ENCODE peak calls at places on chromosomes 16 and 17, in eight cellular contexts. Y is heart left ventricle, M is prostate gland, S is testis, P is tibial nerve, L is body of pancreas, A is H1, C is IMR-90. W is an unnamed sample.

GRCh38 chr17:2054262-2054739 is 602 bp upstream of the HIC1 start:
- DNase-seq in L (no peak), C (peak; percentile 55), P (no peak), A (no peak), S (no peak), M (no peak), Y (peak; percentile 44), W (no peak)

GRCh38 chr17:15436399-15437369 is 30.7 kb downstream of the CDRT4 start:
- DNase-seq in C (peak; percentile 34), S (peak; percentile 42), P (peak; percentile 28), A (no peak), M (no peak), L (peak; percentile 24), Y (peak; percentile 91), W (peak; percentile 50)

GRCh38 chr16:81997738-81998137 is 13.5 kb downstream of the SDR42E1 start:
- DNase-seq in L (no peak), Y (no peak), A (no peak), S (peak; percentile 53), M (no peak), P (no peak), C (peak; percentile 81), W (peak; percentile 35)

GRCh38 chr16:77290451-77291110 is 91.4 kb downstream of the SYCE1L start:
- DNase-seq in M (no peak), S (no peak), P (no peak), A (no peak), Y (no peak), L (no peak), C (peak; percentile 59), W (no peak)

GRCh38 chr17:48486557-48486956 is 44.3 kb downstream of the HOXB1 start:
- DNase-seq in Y (no peak), A (no peak), C (peak; percentile 100), S (no peak), L (no peak), P (no peak), M (no peak), W (peak; percentile 81)

GRCh38 chr16:27444015-27444414 is 42.0 kb downstream of the IL21R start:
- DNase-seq in L (no peak), Y (no peak), M (no peak), S (no peak), C (peak; percentile 65), P (no peak), A (no peak), W (peak; percentile 43)

GRCh38 chr17:65638221-65638940 is 76.9 kb upstream of the AXIN2 start:
- DNase-seq in L (no peak), C (peak; percentile 84), S (no peak), Y (no peak), M (no peak), A (no peak), P (no peak), W (no peak)

GRCh38 chr17:82160081-82160480 is 52.6 kb downstream of the CCDC57 start:
- DNase-seq in S (no peak), M (peak; percentile 58), L (no peak), P (no peak), C (peak; percentile 66), A (no peak), Y (no peak), W (no peak)

GRCh38 chr16:51524555-51525373 is 373.7 kb upstream of the SALL1 start:
- DNase-seq in C (peak; percentile 75), A (no peak), Y (no peak), M (no peak), P (no peak), L (peak; percentile 36), S (no peak), W (no peak)

GRCh38 chr16:28609631-28610594 is at the start of gene SULT1A1:
- DNase-seq in M (no peak), S (peak; percentile 50), A (no peak), Y (peak; percentile 69), P (no peak), C (no peak), L (peak; percentile 79), W (peak; percentile 68)

DNA sequence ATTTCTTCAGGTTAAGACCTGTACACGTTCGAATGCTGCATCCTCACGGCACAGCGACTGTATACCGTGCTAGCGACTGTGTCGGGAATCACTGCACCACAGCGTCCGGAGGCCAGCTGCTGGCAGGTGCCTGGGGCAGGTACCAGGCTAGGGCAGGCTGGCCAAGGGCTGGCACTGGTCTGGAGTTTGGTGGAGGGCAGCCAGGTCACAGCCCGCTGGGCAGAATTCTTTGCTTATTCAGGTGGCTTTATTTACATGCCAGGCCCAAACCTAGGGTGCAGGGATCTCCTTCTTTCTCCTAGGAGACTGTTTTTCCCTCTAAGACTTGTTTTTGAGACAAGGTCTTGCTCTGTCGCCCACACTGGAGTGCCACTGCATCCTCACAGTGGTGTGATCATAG is 37.9 kb downstream of the COTL1 start:
- DNase-seq in P (no peak), Y (peak; percentile 12), C (no peak), L (peak; percentile 71), M (no peak), S (no peak), A (no peak), W (no peak)
- TF ChIP-seq POLR2A in P (no peak), Y (no peak), C (no peak), L (no peak), M (no peak), S (no peak), A (no peak), W (no peak)

GRCh38 chr16:23434380-23434779 is 18.6 kb downstream of the COG7 start:
- DNase-seq in C (peak; percentile 74), M (peak; percentile 41), L (peak; percentile 25), A (no peak), Y (no peak), S (no peak), P (no peak), W (no peak)
- TF ChIP-seq POLR2A in C (no peak), M (no peak), L (no peak), A (no peak), Y (no peak), S (no peak), P (no peak), W (no peak)

DNA sequence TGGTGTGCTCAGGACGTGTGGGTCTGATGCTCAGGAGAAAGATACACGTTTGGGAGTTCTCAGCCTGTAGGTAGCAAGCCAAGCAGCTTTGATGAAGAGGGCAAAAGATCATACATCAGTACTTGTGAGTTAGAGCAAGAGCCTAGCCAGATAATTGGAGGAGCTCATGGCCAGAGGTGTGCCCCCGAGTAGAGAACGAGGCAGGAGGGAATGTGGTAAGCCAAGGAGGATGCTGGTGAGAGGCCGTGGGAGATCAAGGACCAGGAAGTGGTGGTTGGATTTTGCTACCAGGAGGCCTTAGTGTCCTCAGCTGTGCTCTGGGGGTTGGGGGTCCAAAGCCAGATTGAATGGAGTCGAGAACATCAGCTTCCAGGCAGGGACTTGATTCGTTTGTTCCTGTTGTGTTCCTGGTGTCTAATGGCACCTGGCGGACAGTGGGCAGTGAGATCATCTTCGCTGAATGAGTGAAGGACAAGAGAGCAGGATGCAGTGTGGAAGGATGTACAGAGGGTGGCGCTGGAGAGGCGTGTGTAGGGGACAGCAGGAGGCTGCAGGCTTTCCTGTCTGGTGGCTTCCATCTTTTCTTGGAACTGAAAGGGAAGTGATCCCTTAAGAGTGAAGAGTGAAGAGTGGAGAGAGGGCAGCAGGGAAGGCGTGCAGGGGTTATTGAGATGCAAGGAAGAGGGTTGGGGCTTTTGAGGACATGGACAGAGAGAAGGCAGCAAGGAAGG is 11.6 kb downstream of the FBXL19 start:
- DNase-seq in L (peak; percentile 52), C (peak; percentile 55), P (no peak), S (peak; percentile 76), Y (no peak), A (no peak), M (no peak), W (peak; percentile 65)
- TF ChIP-seq POLR2A in L (no peak), C (no peak), P (no peak), S (no peak), Y (no peak), A (no peak), M (no peak), W (no peak)

GRCh38 chr17:63842540-63843386 is at the start of gene SMARCD2:
- DNase-seq in A (peak; percentile 97), S (peak; percentile 99), C (peak; percentile 99), M (peak; percentile 98), P (peak; percentile 98), Y (peak; percentile 99), L (peak; percentile 99), W (peak; percentile 96)
- TF ChIP-seq POLR2A in A (no peak), S (peak; percentile 51), C (peak; percentile 65), M (peak; percentile 78), P (peak; percentile 68), Y (no peak), L (peak; percentile 62), W (peak; percentile 35)

GRCh38 chr17:4998027-4998665 is 396 bp downstream of the KIF1C start:
- DNase-seq in S (peak; percentile 32), P (no peak), C (no peak), L (peak; percentile 64), M (no peak), A (no peak), Y (peak; percentile 68), W (peak; percentile 57)
- TF ChIP-seq POLR2A in S (no peak), P (peak; percentile 49), C (no peak), L (no peak), M (no peak), A (no peak), Y (no peak), W (no peak)

GRCh38 chr17:73944366-73944765 is 259.1 kb upstream of the RPL38 start:
- DNase-seq in Y (no peak), A (no peak), L (no peak), M (no peak), P (no peak), S (no peak), C (no peak), W (no peak)

GRCh38 chr17:73943416-73943770 is 260.1 kb upstream of the RPL38 start:
- DNase-seq in Y (no peak), P (no peak), C (no peak), S (no peak), A (no peak), M (no peak), L (no peak), W (no peak)

GRCh38 chr17:73950515-73950914 is 253.0 kb upstream of the RPL38 start:
- DNase-seq in M (no peak), A (no peak), L (no peak), Y (no peak), S (no peak), P (no peak), C (no peak), W (no peak)

GRCh38 chr17:73949903-73950302 is 253.6 kb upstream of the RPL38 start:
- DNase-seq in A (no peak), C (no peak), Y (no peak), S (no peak), L (no peak), P (no peak), M (no peak), W (no peak)

DNA sequence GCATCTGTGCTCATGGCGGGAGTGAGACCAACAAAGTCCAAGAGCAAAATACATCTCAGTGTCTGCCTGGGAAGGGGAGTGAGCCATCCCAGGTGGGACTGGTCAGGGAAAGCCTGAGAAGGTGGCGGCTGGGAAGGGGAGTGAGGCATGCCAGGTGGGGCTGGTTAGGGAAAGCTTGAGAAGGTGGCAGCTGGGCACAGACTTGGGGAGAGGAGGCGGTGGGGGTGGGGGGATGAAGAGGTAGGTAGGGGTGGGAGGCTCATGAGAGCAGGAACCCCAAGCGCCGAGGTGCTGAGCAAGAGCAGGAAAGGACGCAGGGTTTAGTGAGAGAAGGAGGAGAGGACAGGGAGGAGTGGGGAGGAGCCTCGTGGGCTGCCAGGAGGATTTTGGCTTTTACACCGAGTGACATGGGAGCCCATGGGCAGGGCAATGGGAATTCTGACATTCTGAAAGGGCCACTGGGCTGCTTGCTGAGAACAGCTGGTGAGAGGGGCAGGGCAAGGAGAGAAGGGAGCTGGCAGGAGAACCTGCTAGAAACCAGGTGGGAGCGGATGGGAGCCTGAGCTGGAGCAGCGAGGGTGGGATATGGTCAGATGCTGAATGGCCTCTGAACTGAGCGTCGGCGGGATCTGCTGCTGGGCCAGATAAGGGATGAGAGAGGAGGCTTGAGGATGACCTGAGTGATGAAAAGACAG is 256.1 kb upstream of the RPL38 start:
- DNase-seq in C (no peak), S (no peak), A (no peak), Y (no peak), M (no peak), P (no peak), L (peak; percentile 47), W (no peak)
- TF ChIP-seq POLR2A in C (no peak), S (no peak), A (no peak), Y (no peak), M (no peak), P (no peak), L (no peak), W (no peak)